ENCODE peak calls at places on chromosome 10, in six cellular contexts. D is CD4-positive, alpha-beta T cell; S is substantia nigra; M is anterior cingulate cortex; N is endothelial cell; H is DMS79 treated with DMSO at 0.1 percent for 48 hours. U is an unnamed sample.

GRCh38 chr10:28331821-28332220 is 29.0 kb upstream of the MPP7 start:
- DNase-seq in D (no peak), S (no peak), M (no peak), N (no peak), H (no peak), U (no peak)

GRCh38 chr10:110077436-110078120 is 69.8 kb downstream of the ADD3 start:
- DNase-seq in D (no peak), S (no peak), M (peak), N (no peak), H (no peak), U (peak)

GRCh38 chr10:50291261-50291850 is 40.0 kb upstream of the ASAH2 start:
- DNase-seq in D (no peak), S (no peak), M (no peak), N (no peak), H (no peak), U (no peak)

GRCh38 chr10:74704629-74705360 is 121.6 kb upstream of the KAT6B start:
- DNase-seq in D (no peak), S (no peak), M (no peak), N (no peak), H (peak), U (no peak)

GRCh38 chr10:77405771-77406241 is 231.8 kb downstream of the KCNMA1 start:
- DNase-seq in D (no peak), S (no peak), M (no peak), N (peak), H (peak), U (no peak)

GRCh38 chr10:7853892-7854289 is 35.6 kb downstream of the TAF3 start:
- DNase-seq in D (no peak), S (no peak), M (no peak), N (no peak), H (no peak), U (no peak)

GRCh38 chr10:103967433-103968142 is 648 bp downstream of the SLK start:
- DNase-seq in D (no peak), S (no peak), M (no peak), N (peak), H (peak), U (no peak)

GRCh38 chr10:94680544-94680943 is 3.0 kb upstream of the CYP2C18 start:
- DNase-seq in D (no peak), S (no peak), M (no peak), N (no peak), H (no peak), U (no peak)

GRCh38 chr10:43985941-43986340 is 337.3 kb upstream of the ZNF32 start:
- DNase-seq in D (no peak), S (no peak), M (no peak), N (no peak), H (no peak), U (no peak)

GRCh38 chr10:110500515-110500905 is 2.8 kb downstream of the DUSP5 start:
- DNase-seq in D (no peak), S (no peak), M (no peak), N (no peak), H (no peak), U (no peak)

GRCh38 chr10:22792161-22792560 is 77.8 kb upstream of the PIP4K2A start:
- DNase-seq in D (no peak), S (no peak), M (no peak), N (no peak), H (no peak), U (no peak)